ENCODE peak calls at places on chromosomes 11 and 22, in nine cellular contexts. One of them, this sample, is unnamed.

GRCh38 chr22:46604306-46604690 is 15.9 kb upstream of the GRAMD4 start:
- DNase-seq in endothelial cell of umbilical vein: no peak
- DNase-seq in AG10803: peak
- DNase-seq in brain microvascular endothelial cell: peak
- DNase-seq in astrocyte of the spinal cord: no peak
- DNase-seq in tibial artery: peak
- DNase-seq in left ventricle myocardium inferior: no peak
- DNase-seq in NB4: peak
- DNase-seq in neural progenitor cell: no peak
- DNase-seq in this sample: no peak

GRCh38 chr11:35337136-35337918 is 82.0 kb downstream of the SLC1A2 start:
- DNase-seq in tibial artery: no peak
- DNase-seq in neural progenitor cell: no peak
- DNase-seq in left ventricle myocardium inferior: no peak
- DNase-seq in brain microvascular endothelial cell: peak
- DNase-seq in NB4: peak
- DNase-seq in astrocyte of the spinal cord: peak
- DNase-seq in AG10803: peak
- DNase-seq in endothelial cell of umbilical vein: peak
- DNase-seq in this sample: no peak

GRCh38 chr11:125593113-125593761 is 585 bp downstream of the STT3A start:
- DNase-seq in endothelial cell of umbilical vein: no peak
- DNase-seq in brain microvascular endothelial cell: peak
- DNase-seq in neural progenitor cell: no peak
- DNase-seq in left ventricle myocardium inferior: no peak
- DNase-seq in tibial artery: peak
- DNase-seq in AG10803: peak
- DNase-seq in astrocyte of the spinal cord: peak
- DNase-seq in NB4: no peak
- DNase-seq in this sample: no peak

GRCh38 chr11:72676874-72677341 is 2.7 kb upstream of the PDE2A start:
- DNase-seq in tibial artery: peak
- DNase-seq in NB4: peak
- DNase-seq in left ventricle myocardium inferior: peak
- DNase-seq in neural progenitor cell: peak
- DNase-seq in astrocyte of the spinal cord: peak
- DNase-seq in brain microvascular endothelial cell: peak
- DNase-seq in AG10803: peak
- DNase-seq in endothelial cell of umbilical vein: peak
- DNase-seq in this sample: peak

GRCh38 chr11:10906521-10906920 is 48.7 kb upstream of the ZBED5 start:
- DNase-seq in tibial artery: no peak
- DNase-seq in AG10803: peak
- DNase-seq in endothelial cell of umbilical vein: peak
- DNase-seq in NB4: no peak
- DNase-seq in astrocyte of the spinal cord: peak
- DNase-seq in neural progenitor cell: no peak
- DNase-seq in brain microvascular endothelial cell: peak
- DNase-seq in left ventricle myocardium inferior: no peak
- DNase-seq in this sample: no peak

GRCh38 chr11:102268083-102268984 is 49.0 kb upstream of the BIRC3 start:
- DNase-seq in neural progenitor cell: peak
- DNase-seq in brain microvascular endothelial cell: peak
- DNase-seq in NB4: no peak
- DNase-seq in astrocyte of the spinal cord: peak
- DNase-seq in endothelial cell of umbilical vein: peak
- DNase-seq in tibial artery: peak
- DNase-seq in left ventricle myocardium inferior: peak
- DNase-seq in AG10803: peak
- DNase-seq in this sample: peak

GRCh38 chr22:39628563-39629080 is 58.1 kb downstream of the CACNA1I start:
- DNase-seq in neural progenitor cell: no peak
- DNase-seq in AG10803: no peak
- DNase-seq in brain microvascular endothelial cell: no peak
- DNase-seq in endothelial cell of umbilical vein: no peak
- DNase-seq in tibial artery: no peak
- DNase-seq in left ventricle myocardium inferior: no peak
- DNase-seq in NB4: no peak
- DNase-seq in astrocyte of the spinal cord: no peak
- DNase-seq in this sample: no peak

GRCh38 chr11:28346721-28347120 is 238.5 kb downstream of the METTL15 start:
- DNase-seq in neural progenitor cell: no peak
- DNase-seq in endothelial cell of umbilical vein: no peak
- DNase-seq in tibial artery: no peak
- DNase-seq in NB4: no peak
- DNase-seq in AG10803: peak
- DNase-seq in astrocyte of the spinal cord: no peak
- DNase-seq in left ventricle myocardium inferior: no peak
- DNase-seq in brain microvascular endothelial cell: no peak
- DNase-seq in this sample: no peak

GRCh38 chr11:29333993-29334780 is 682.6 kb downstream of the KCNA4 start:
- DNase-seq in AG10803: peak
- DNase-seq in left ventricle myocardium inferior: no peak
- DNase-seq in NB4: peak
- DNase-seq in endothelial cell of umbilical vein: peak
- DNase-seq in neural progenitor cell: peak
- DNase-seq in brain microvascular endothelial cell: peak
- DNase-seq in astrocyte of the spinal cord: peak
- DNase-seq in tibial artery: no peak
- DNase-seq in this sample: peak

GRCh38 chr11:102516179-102516578 is 14.4 kb downstream of the MMP7 start:
- DNase-seq in left ventricle myocardium inferior: no peak
- DNase-seq in astrocyte of the spinal cord: no peak
- DNase-seq in neural progenitor cell: no peak
- DNase-seq in tibial artery: no peak
- DNase-seq in NB4: no peak
- DNase-seq in brain microvascular endothelial cell: no peak
- DNase-seq in AG10803: no peak
- DNase-seq in endothelial cell of umbilical vein: no peak
- DNase-seq in this sample: no peak

GRCh38 chr11:19953342-19953741 is 206.9 kb downstream of the DBX1 start:
- DNase-seq in left ventricle myocardium inferior: no peak
- DNase-seq in neural progenitor cell: peak
- DNase-seq in tibial artery: no peak
- DNase-seq in endothelial cell of umbilical vein: peak
- DNase-seq in AG10803: peak
- DNase-seq in brain microvascular endothelial cell: peak
- DNase-seq in NB4: no peak
- DNase-seq in astrocyte of the spinal cord: peak
- DNase-seq in this sample: no peak

GRCh38 chr11:19954899-19955298 is 205.4 kb downstream of the DBX1 start:
- DNase-seq in NB4: no peak
- DNase-seq in left ventricle myocardium inferior: no peak
- DNase-seq in astrocyte of the spinal cord: no peak
- DNase-seq in endothelial cell of umbilical vein: no peak
- DNase-seq in AG10803: peak
- DNase-seq in neural progenitor cell: no peak
- DNase-seq in tibial artery: no peak
- DNase-seq in brain microvascular endothelial cell: no peak
- DNase-seq in this sample: no peak

GRCh38 chr11:19953909-19954308 is 206.4 kb downstream of the DBX1 start:
- DNase-seq in AG10803: peak
- DNase-seq in endothelial cell of umbilical vein: peak
- DNase-seq in astrocyte of the spinal cord: peak
- DNase-seq in brain microvascular endothelial cell: peak
- DNase-seq in tibial artery: no peak
- DNase-seq in neural progenitor cell: peak
- DNase-seq in left ventricle myocardium inferior: no peak
- DNase-seq in NB4: peak
- DNase-seq in this sample: no peak

GRCh38 chr11:19952101-19952605 is 208.1 kb downstream of the DBX1 start:
- DNase-seq in endothelial cell of umbilical vein: peak
- DNase-seq in tibial artery: no peak
- DNase-seq in brain microvascular endothelial cell: no peak
- DNase-seq in AG10803: no peak
- DNase-seq in NB4: no peak
- DNase-seq in neural progenitor cell: no peak
- DNase-seq in left ventricle myocardium inferior: no peak
- DNase-seq in astrocyte of the spinal cord: peak
- DNase-seq in this sample: no peak

DNA sequence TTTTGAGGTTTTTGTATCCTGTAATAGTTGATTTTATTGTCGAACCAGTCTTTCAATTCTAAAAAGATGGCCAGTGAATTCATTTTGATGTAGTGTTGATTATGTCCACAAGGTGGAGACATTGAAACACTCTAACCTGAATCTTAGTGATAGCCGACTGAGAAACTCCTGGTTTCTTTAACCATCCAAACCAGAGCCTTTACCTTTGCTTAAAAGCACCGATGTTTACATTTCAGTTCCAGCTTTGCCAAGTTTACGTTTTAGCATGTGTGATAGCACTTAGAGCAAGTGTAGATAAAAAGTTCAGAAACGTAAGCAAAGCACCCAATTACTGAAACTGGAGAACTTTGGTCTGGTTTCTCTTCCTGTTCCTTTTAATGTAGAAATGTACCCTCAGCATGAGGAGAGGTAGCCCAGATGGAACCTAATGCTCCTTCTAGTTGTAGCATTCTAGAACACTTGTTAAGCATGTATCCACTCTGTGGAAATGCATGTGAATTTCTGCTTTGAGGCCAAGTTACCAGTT is 208.7 kb downstream of the DBX1 start:
- DNase-seq in left ventricle myocardium inferior: no peak
- DNase-seq in neural progenitor cell: peak
- DNase-seq in tibial artery: no peak
- DNase-seq in endothelial cell of umbilical vein: peak
- DNase-seq in astrocyte of the spinal cord: peak
- DNase-seq in NB4: peak
- DNase-seq in brain microvascular endothelial cell: no peak
- DNase-seq in AG10803: peak
- DNase-seq in this sample: peak
- TF ChIP-seq CTCF in left ventricle myocardium inferior: peak
- TF ChIP-seq CTCF in neural progenitor cell: peak
- TF ChIP-seq CTCF in tibial artery: peak
- TF ChIP-seq CTCF in endothelial cell of umbilical vein: peak
- TF ChIP-seq CTCF in astrocyte of the spinal cord: peak
- TF ChIP-seq CTCF in NB4: peak
- TF ChIP-seq CTCF in brain microvascular endothelial cell: peak
- TF ChIP-seq CTCF in AG10803: peak
- TF ChIP-seq CTCF in this sample: peak

DNA sequence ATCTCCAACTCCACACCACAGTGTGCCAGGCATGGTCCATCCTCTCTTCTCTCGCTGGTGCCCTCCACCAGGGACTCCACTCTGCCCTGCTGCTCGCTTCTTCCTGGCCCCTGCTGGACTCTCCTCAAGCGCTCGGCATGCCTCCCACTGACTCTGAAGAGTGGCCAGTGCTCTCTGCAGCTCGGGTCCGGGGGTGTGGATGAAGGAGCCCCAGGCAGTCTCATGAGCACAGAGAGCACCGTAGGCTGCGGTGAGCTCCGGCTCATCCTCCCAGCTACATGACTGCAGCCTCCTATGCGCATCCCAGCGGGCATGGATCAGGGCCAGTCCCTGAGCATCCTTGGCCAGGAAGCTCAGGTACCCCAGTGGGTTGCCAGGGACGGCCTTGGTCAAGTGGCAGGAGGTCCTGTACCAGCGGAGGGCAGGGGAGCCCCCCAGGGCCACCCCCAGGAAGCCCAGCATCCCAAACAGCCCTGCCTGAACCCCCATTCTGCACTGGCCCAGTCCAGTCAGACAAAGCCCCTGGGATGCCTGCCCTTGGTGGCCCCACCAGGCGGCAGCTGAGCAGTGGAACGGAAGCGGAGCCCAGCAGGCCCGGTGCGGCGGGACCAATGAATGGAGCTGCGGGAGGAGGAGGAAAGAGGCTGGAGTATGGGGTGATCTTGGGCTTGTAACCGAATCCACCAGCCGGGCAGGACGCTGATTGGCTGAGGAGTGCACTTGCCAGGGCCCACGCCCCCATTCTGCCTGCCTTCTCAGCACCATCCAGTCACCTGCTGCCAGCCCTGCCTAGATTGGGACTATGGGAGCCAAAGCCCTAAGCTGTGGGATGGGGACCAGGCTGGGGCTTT is at the start of gene PLA2G3:
- DNase-seq in neural progenitor cell: peak
- DNase-seq in endothelial cell of umbilical vein: peak
- DNase-seq in astrocyte of the spinal cord: peak
- DNase-seq in AG10803: no peak
- DNase-seq in NB4: no peak
- DNase-seq in tibial artery: no peak
- DNase-seq in brain microvascular endothelial cell: peak
- DNase-seq in left ventricle myocardium inferior: no peak
- DNase-seq in this sample: peak
- TF ChIP-seq CTCF in neural progenitor cell: peak
- TF ChIP-seq CTCF in endothelial cell of umbilical vein: no peak
- TF ChIP-seq CTCF in astrocyte of the spinal cord: peak
- TF ChIP-seq CTCF in AG10803: no peak
- TF ChIP-seq CTCF in NB4: no peak
- TF ChIP-seq CTCF in tibial artery: no peak
- TF ChIP-seq CTCF in brain microvascular endothelial cell: peak
- TF ChIP-seq CTCF in left ventricle myocardium inferior: no peak
- TF ChIP-seq CTCF in this sample: peak

GRCh38 chr11:109644158-109644557 is 222.2 kb downstream of the C11orf87 start:
- DNase-seq in astrocyte of the spinal cord: peak
- DNase-seq in endothelial cell of umbilical vein: no peak
- DNase-seq in tibial artery: no peak
- DNase-seq in AG10803: peak
- DNase-seq in brain microvascular endothelial cell: no peak
- DNase-seq in NB4: no peak
- DNase-seq in neural progenitor cell: peak
- DNase-seq in left ventricle myocardium inferior: peak
- DNase-seq in this sample: no peak
- TF ChIP-seq CTCF in astrocyte of the spinal cord: no peak
- TF ChIP-seq CTCF in endothelial cell of umbilical vein: no peak
- TF ChIP-seq CTCF in tibial artery: no peak
- TF ChIP-seq CTCF in AG10803: no peak
- TF ChIP-seq CTCF in brain microvascular endothelial cell: no peak
- TF ChIP-seq CTCF in NB4: no peak
- TF ChIP-seq CTCF in neural progenitor cell: peak
- TF ChIP-seq CTCF in left ventricle myocardium inferior: peak
- TF ChIP-seq CTCF in this sample: no peak

DNA sequence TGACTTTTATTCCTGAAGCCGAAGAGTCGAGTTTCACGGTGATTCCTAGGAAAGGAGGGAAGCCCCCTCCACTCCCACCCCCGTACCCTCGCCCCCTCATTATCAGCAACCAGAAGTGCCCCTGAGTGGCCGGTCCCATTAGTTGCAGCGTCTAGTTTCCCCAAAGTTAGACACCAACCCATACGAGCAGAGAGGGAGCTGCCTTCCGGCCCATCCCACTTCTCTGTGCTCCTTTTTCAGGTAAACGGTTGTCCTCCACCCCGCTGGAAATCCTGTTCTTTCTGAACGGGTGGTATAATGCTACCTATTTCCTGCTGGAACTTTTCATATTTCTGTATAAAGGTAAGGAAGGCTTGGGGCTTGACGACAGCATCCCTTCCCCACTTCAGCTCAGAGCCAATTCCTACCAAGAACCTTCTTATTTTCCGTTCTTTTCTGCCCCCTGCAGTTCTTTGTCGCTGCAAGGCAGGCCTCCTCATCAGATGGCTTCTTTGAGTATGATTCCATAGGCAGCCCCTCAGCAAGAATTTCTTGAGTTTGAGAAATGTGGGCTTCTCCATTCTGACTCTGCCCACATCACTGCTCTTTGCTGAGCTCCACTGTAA is 706 bp downstream of the TMEM216 start:
- DNase-seq in NB4: peak
- DNase-seq in endothelial cell of umbilical vein: peak
- DNase-seq in AG10803: peak
- DNase-seq in astrocyte of the spinal cord: no peak
- DNase-seq in tibial artery: no peak
- DNase-seq in brain microvascular endothelial cell: no peak
- DNase-seq in neural progenitor cell: peak
- DNase-seq in left ventricle myocardium inferior: no peak
- DNase-seq in this sample: peak
- TF ChIP-seq CTCF in NB4: peak
- TF ChIP-seq CTCF in endothelial cell of umbilical vein: peak
- TF ChIP-seq CTCF in AG10803: peak
- TF ChIP-seq CTCF in astrocyte of the spinal cord: peak
- TF ChIP-seq CTCF in tibial artery: no peak
- TF ChIP-seq CTCF in brain microvascular endothelial cell: peak
- TF ChIP-seq CTCF in neural progenitor cell: no peak
- TF ChIP-seq CTCF in left ventricle myocardium inferior: no peak
- TF ChIP-seq CTCF in this sample: no peak

This sample was measured in nephron progenitor cell.